ENCODE peak calls at places on chromosomes 13 and 19, in six cellular contexts. H is AG10803; P is Right ventricle myocardium superior; O is NT2/D1; Q is stimulated activated CD8-positive, alpha-beta memory T cell treated with anti-CD3 and anti-CD28 coated beads, Interleukin-12 subunit alpha, Interleukin-12 subunit beta, amount 100 ng/mL, for 4 hours; U is OCI-M1. E is an unnamed sample.

GRCh38 chr19:33297401-33298145 is 4.8 kb downstream of the CEBPA start:
- DNase-seq in H (no peak), U (no peak), O (no peak), P (no peak), Q (no peak), E (no peak)

GRCh38 chr13:46615888-46616531 is 63.0 kb downstream of the LRCH1 start:
- DNase-seq in O (no peak), U (no peak), P (no peak), H (no peak), Q (no peak), E (no peak)

GRCh38 chr13:102267191-102267590 is 134.7 kb downstream of the FGF14 start:
- DNase-seq in P (no peak), Q (no peak), O (no peak), U (no peak), H (no peak), E (no peak)

GRCh38 chr13:51584731-51585191 is 499 bp downstream of the WDFY2 start:
- DNase-seq in O (no peak), U (peak; percentile 75), H (peak; percentile 31), Q (peak; percentile 43), P (peak; percentile 78), E (no peak)

GRCh38 chr13:23386533-23386932 is 47.0 kb downstream of the SACS start:
- DNase-seq in P (no peak), H (no peak), Q (no peak), O (no peak), U (no peak), E (no peak)

GRCh38 chr13:27349458-27349857 is 75.0 kb upstream of the GTF3A start:
- DNase-seq in H (peak; percentile 33), U (peak; percentile 3), Q (no peak), O (no peak), P (no peak), E (no peak)

GRCh38 chr13:44795176-44795575 is 194.1 kb downstream of the NUFIP1 start:
- DNase-seq in Q (no peak), P (no peak), O (no peak), H (no peak), U (no peak), E (no peak)

GRCh38 chr19:49950956-49951526 is 9.9 kb downstream of the SIGLEC11 start:
- DNase-seq in Q (no peak), O (no peak), P (no peak), U (no peak), H (no peak), E (no peak)

GRCh38 chr13:99980201-99981114 is 1.1 kb upstream of the ZIC2 start:
- DNase-seq in U (peak; percentile 84), P (peak; percentile 66), Q (peak; percentile 42), O (no peak), H (peak; percentile 60), E (peak; percentile 45)

GRCh38 chr19:39356073-39356472 is 13.9 kb downstream of the SAMD4B start:
- DNase-seq in O (no peak), P (no peak), H (no peak), U (no peak), Q (no peak), E (no peak)

GRCh38 chr13:87123987-87124784 is 547.0 kb upstream of the SLITRK5 start:
- DNase-seq in P (no peak), O (peak; percentile 27), H (peak; percentile 98), Q (no peak), U (peak; percentile 96), E (no peak)

GRCh38 chr19:13615890-13616289 is 109.6 kb upstream of the CACNA1A start:
- DNase-seq in P (no peak), Q (no peak), O (no peak), U (peak; percentile 87), H (no peak), E (no peak)

GRCh38 chr13:21719463-21719862 is 48.6 kb downstream of the FGF9 start:
- DNase-seq in O (no peak), Q (no peak), P (no peak), U (no peak), H (no peak), E (no peak)

GRCh38 chr19:56217039-56217949 is 15.2 kb downstream of the ZSCAN5C start:
- DNase-seq in P (peak; percentile 44), H (peak; percentile 33), O (no peak), Q (no peak), U (no peak), E (no peak)

GRCh38 chr19:15575406-15575805 is 39.6 kb upstream of the CYP4F8 start:
- DNase-seq in O (no peak), H (no peak), Q (no peak), P (no peak), U (no peak), E (no peak)

GRCh38 chr13:100148422-100148821 is 59.5 kb downstream of the PCCA start:
- DNase-seq in Q (no peak), H (no peak), U (no peak), O (peak; percentile 55), P (no peak), E (no peak)

GRCh38 chr19:15112385-15112784 is 5.2 kb downstream of the SYDE1 start:
- DNase-seq in H (peak; percentile 11), O (no peak), Q (no peak), P (no peak), U (no peak), E (no peak)

GRCh38 chr13:40187324-40187795 is 479.1 kb downstream of the FOXO1 start:
- DNase-seq in P (no peak), H (no peak), U (no peak), Q (peak; percentile 35), O (no peak), E (no peak)

GRCh38 chr19:892243-892996 is 567 bp downstream of the MED16 start:
- DNase-seq in P (peak; percentile 62), H (no peak), Q (no peak), O (no peak), U (no peak), E (no peak)

GRCh38 chr19:49145485-49146407 is 9.4 kb downstream of the HRC start:
- DNase-seq in O (peak; percentile 84), Q (peak; percentile 56), P (peak; percentile 89), U (peak; percentile 96), H (peak; percentile 72), E (peak; percentile 77)

GRCh38 chr13:98492335-98493034 is 84.4 kb downstream of the STK24 start:
- DNase-seq in Q (no peak), P (no peak), U (peak; percentile 63), H (peak; percentile 83), O (no peak), E (no peak)

GRCh38 chr19:9917322-9917721 is 19.0 kb downstream of the OLFM2 start:
- DNase-seq in H (peak; percentile 46), Q (no peak), O (no peak), U (peak; percentile 91), P (no peak), E (peak; percentile 38)

GRCh38 chr13:30165791-30166190 is 141.6 kb downstream of the KATNAL1 start:
- DNase-seq in U (no peak), H (peak; percentile 33), Q (no peak), O (no peak), P (no peak), E (peak; percentile 69)

GRCh38 chr13:94966380-94966779 is 254.0 kb upstream of the SOX21 start:
- DNase-seq in O (no peak), H (no peak), P (no peak), U (no peak), Q (no peak), E (no peak)

GRCh38 chr13:79749985-79750551 is 269.1 kb downstream of the NDFIP2 start:
- DNase-seq in Q (no peak), O (peak; percentile 60), U (no peak), H (peak; percentile 100), P (peak; percentile 59), E (no peak)